ENCODE peak calls at places on chromosomes 11 and 22, in six cellular contexts. X is heart right ventricle, F is mucosa of descending colon, E is SK-N-SH, D is cardiac muscle cell, J is esophagus squamous epithelium. O is an unnamed sample.

GRCh38 chr11:92711913-92712312 is 257.5 kb upstream of the MTNR1B start:
- DNase-seq in D (no peak), J (no peak), F (no peak), E (no peak), X (no peak), O (no peak)

GRCh38 chr11:98194611-98195010 is 826.1 kb upstream of the CNTN5 start:
- DNase-seq in E (no peak), D (no peak), F (no peak), X (no peak), J (no peak), O (no peak)

GRCh38 chr11:64665381-64665780 is 57.6 kb downstream of the NRXN2 start:
- DNase-seq in J (no peak), X (no peak), F (peak), D (no peak), E (no peak), O (no peak)

GRCh38 chr11:77198440-77198849 is 70.4 kb downstream of the MYO7A start:
- DNase-seq in J (no peak), X (no peak), D (peak), E (peak), F (peak), O (no peak)

GRCh38 chr11:29389793-29390192 is 627.0 kb downstream of the KCNA4 start:
- DNase-seq in D (no peak), E (no peak), F (no peak), J (no peak), X (no peak), O (no peak)

GRCh38 chr22:19174106-19175025 is 4.2 kb downstream of the SLC25A1 start:
- DNase-seq in J (no peak), D (no peak), F (peak), X (no peak), E (no peak), O (no peak)

GRCh38 chr11:67059671-67060070 is 3.0 kb downstream of the RHOD start:
- DNase-seq in X (no peak), D (no peak), J (no peak), F (no peak), E (no peak), O (no peak)

GRCh38 chr11:29963796-29964195 is 53.0 kb downstream of the KCNA4 start:
- DNase-seq in J (no peak), E (no peak), D (no peak), F (no peak), X (no peak), O (no peak)

GRCh38 chr11:115117931-115118479 is 386.2 kb downstream of the CADM1 start:
- DNase-seq in F (no peak), E (no peak), X (no peak), D (no peak), J (no peak), O (no peak)

GRCh38 chr22:46537221-46537945 is at the start of gene CELSR1:
- DNase-seq in X (no peak), E (peak), D (peak), F (no peak), J (no peak), O (peak)

GRCh38 chr11:6594142-6594768 is 9.2 kb downstream of the RRP8 start:
- DNase-seq in X (no peak), F (no peak), J (no peak), E (no peak), D (no peak), O (no peak)
- TF ChIP-seq CTCF in X (no peak), F (no peak), J (no peak), E (no peak), D (no peak), O (no peak)

GRCh38 chr11:101914349-101914736 is 467 bp upstream of the CEP126 start:
- DNase-seq in X (no peak), D (peak), F (no peak), E (no peak), J (no peak), O (no peak)

GRCh38 chr11:101916422-101916821 is at the start of gene ANGPTL5:
- DNase-seq in E (no peak), F (no peak), J (no peak), X (no peak), D (no peak), O (no peak)

GRCh38 chr11:101913631-101914030 is 1.2 kb upstream of the CEP126 start:
- DNase-seq in D (no peak), E (no peak), X (no peak), J (no peak), F (no peak), O (no peak)

GRCh38 chr11:101915811-101916291 is 471 bp downstream of the ANGPTL5 start:
- DNase-seq in X (no peak), J (no peak), D (no peak), F (no peak), E (peak), O (no peak)

GRCh38 chr11:101914737-101915426 is at the start of gene CEP126:
- DNase-seq in E (peak), J (peak), F (peak), X (peak), D (peak), O (peak)
- TF ChIP-seq CTCF in E (peak), J (peak), F (peak), X (peak), D (peak), O (peak)

DNA sequence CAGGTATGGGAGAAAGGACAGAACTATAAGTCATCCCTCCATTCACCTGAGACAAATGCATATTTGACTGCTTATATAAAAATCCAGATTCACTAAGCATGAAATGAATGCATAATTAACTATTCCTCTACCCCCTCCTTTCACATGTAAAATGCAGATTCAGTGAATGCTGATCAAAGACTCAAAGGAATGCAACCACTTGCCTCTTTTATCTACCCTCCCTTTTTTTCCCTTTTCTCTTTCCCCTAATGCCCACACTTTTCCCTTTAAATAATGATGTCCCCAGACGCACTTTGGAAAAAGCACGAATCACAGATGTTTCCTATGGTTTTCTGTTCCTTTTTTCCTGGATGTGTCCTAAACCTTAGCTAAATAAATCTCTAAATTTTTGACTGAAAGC is 4.5 kb upstream of the PLAAT4 start:
- DNase-seq in E (no peak), J (no peak), F (no peak), X (no peak), D (no peak), O (no peak)
- TF ChIP-seq CTCF in E (no peak), J (no peak), F (no peak), X (no peak), D (no peak), O (no peak)

DNA sequence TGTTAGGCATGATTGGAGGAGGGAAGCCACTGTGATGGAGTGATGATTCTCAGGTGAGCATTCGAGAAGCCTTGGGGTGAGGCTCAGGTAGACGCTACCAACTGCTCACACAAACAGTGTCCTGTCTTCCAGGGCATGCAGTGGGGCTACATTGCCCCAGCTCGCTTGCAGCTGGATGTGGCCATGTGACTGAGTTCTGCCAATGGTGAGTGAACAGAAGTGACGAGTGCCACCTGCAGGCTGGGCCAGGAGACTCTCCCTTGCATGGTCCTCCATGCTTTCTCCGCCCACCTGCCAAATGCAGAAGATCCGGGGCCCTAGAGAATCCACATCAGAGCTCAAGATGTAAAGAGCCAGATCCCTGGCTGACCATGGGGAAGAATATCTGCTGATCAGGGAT is 195.9 kb downstream of the BCR start:
- DNase-seq in F (peak), E (no peak), J (no peak), X (no peak), D (no peak), O (no peak)
- TF ChIP-seq CTCF in F (peak), E (no peak), J (no peak), X (peak), D (peak), O (peak)

GRCh38 chr11:33682446-33682845 is 18.2 kb downstream of the C11orf91 start:
- DNase-seq in X (no peak), J (no peak), D (no peak), E (no peak), F (no peak), O (no peak)
- TF ChIP-seq CTCF in X (no peak), J (peak), D (peak), E (no peak), F (no peak), O (no peak)

DNA sequence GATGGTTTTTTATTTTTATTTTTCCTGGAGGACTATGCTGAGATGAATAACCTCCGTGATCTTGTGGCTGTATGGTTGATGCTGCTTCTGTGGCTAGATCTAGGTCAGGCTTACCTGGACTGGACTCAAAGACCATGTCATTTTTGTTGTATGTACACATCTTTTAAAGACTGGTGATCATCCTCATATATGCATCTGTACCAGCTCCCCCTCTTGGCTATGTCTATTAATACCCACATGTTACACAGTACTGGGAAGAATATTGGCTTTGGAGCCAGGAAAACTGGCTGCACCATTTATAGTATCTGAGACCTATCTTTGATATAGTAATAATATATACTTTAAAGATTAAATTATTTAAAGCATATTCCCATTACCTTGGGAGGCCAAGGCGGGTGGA is 18.4 kb upstream of the PITPNB start:
- DNase-seq in E (peak), J (no peak), D (no peak), X (no peak), F (no peak), O (no peak)
- TF ChIP-seq CTCF in E (no peak), J (no peak), D (peak), X (no peak), F (no peak), O (no peak)

GRCh38 chr22:49995059-49995412 is 17.5 kb downstream of the IL17REL start:
- DNase-seq in E (peak), J (no peak), X (no peak), D (no peak), F (no peak), O (no peak)

GRCh38 chr22:49991907-49992533 is 20.5 kb downstream of the IL17REL start:
- DNase-seq in F (no peak), D (no peak), J (no peak), X (no peak), E (peak), O (no peak)

GRCh38 chr22:49994361-49995058 is 18.1 kb downstream of the IL17REL start:
- DNase-seq in D (no peak), E (peak), J (no peak), F (no peak), X (no peak), O (no peak)

GRCh38 chr22:49992921-49993648 is 19.5 kb downstream of the IL17REL start:
- DNase-seq in D (peak), X (peak), J (no peak), F (peak), E (peak), O (peak)

GRCh38 chr22:49993649-49994360 is 18.8 kb downstream of the IL17REL start:
- DNase-seq in E (peak), F (no peak), X (no peak), J (no peak), D (no peak), O (no peak)
- TF ChIP-seq CTCF in E (no peak), F (no peak), X (peak), J (no peak), D (no peak), O (no peak)

GRCh38 chr22:38981005-38981658 is 1.0 kb upstream of the APOBEC3B start:
- DNase-seq in E (no peak), D (peak), J (no peak), F (peak), X (no peak), O (no peak)
- TF ChIP-seq CTCF in E (no peak), D (peak), J (peak), F (no peak), X (peak), O (peak)

GRCh38 chr11:117795726-117796455 is 1.1 kb downstream of the DSCAML1 start:
- DNase-seq in D (no peak), X (no peak), J (no peak), F (peak), E (peak), O (no peak)
- TF ChIP-seq CTCF in D (no peak), X (no peak), J (no peak), F (no peak), E (no peak), O (no peak)

GRCh38 chr22:36198936-36199616 is 2.5 kb downstream of the APOL4 start:
- DNase-seq in D (peak), F (no peak), J (no peak), X (no peak), E (no peak), O (no peak)
- TF ChIP-seq CTCF in D (no peak), F (no peak), J (no peak), X (no peak), E (no peak), O (no peak)

O was measured in progenitor cell of endocrine pancreas.